ENCODE peak calls at places on chromosomes 7 and 10, in six cellular contexts. M is progenitor cell of endocrine pancreas; H is activated naive CD8-positive, alpha-beta T cell treated with anti-CD3 and anti-CD28 coated beads, Interleukin-2, amount 50 U/mL, for 24 hours; R is posterior vena cava; I is posterior cingulate gyrus; D is ovary. B is an unnamed sample.

GRCh38 chr7:101162551-101163280 is 2.7 kb downstream of the VGF start:
- DNase-seq in H (no peak), R (no peak), I (no peak), D (peak), M (no peak), B (no peak)

GRCh38 chr10:76192694-76193304 is 761.4 kb downstream of the LRMDA start:
- DNase-seq in R (no peak), D (no peak), H (no peak), M (no peak), I (no peak), B (no peak)

GRCh38 chr10:2893446-2893845 is 173.9 kb upstream of the PFKP start:
- DNase-seq in M (no peak), I (no peak), R (no peak), D (no peak), H (no peak), B (no peak)

GRCh38 chr10:28328346-28328745 is 25.5 kb upstream of the MPP7 start:
- DNase-seq in R (no peak), D (no peak), M (no peak), H (no peak), I (no peak), B (no peak)

GRCh38 chr10:68139451-68140272 is 30.4 kb downstream of the MYPN start:
- DNase-seq in M (no peak), H (no peak), I (no peak), D (no peak), R (no peak), B (no peak)

GRCh38 chr7:44220732-44221131 is 20.0 kb downstream of the YKT6 start:
- DNase-seq in M (no peak), I (no peak), R (peak), H (no peak), D (no peak), B (no peak)

GRCh38 chr10:78953124-78954008 is 115.4 kb upstream of the ZMIZ1 start:
- DNase-seq in D (peak), R (no peak), H (no peak), I (no peak), M (no peak), B (no peak)

GRCh38 chr7:1646957-1647891 is 22.9 kb upstream of the ELFN1 start:
- DNase-seq in I (no peak), R (peak), M (no peak), D (no peak), H (no peak), B (no peak)

GRCh38 chr10:125768217-125768616 is 7.4 kb downstream of the MMP21 start:
- DNase-seq in M (no peak), R (no peak), I (no peak), D (no peak), H (no peak), B (no peak)

GRCh38 chr10:69492091-69492745 is 41.0 kb downstream of the TSPAN15 start:
- DNase-seq in R (peak), I (peak), D (no peak), H (no peak), M (no peak), B (no peak)

GRCh38 chr7:22858640-22859561 is 36.3 kb upstream of the TOMM7 start:
- DNase-seq in M (no peak), R (no peak), D (no peak), I (no peak), H (no peak), B (no peak)

GRCh38 chr10:5812283-5813090 is 747 bp downstream of the GDI2 start:
- DNase-seq in R (peak), I (peak), D (peak), H (peak), M (peak), B (no peak)

GRCh38 chr7:33841658-33842057 is 63.7 kb upstream of the BMPER start:
- DNase-seq in H (no peak), D (peak), M (no peak), R (no peak), I (no peak), B (no peak)

GRCh38 chr10:4767033-4767814 is 58.8 kb upstream of the AKR1E2 start:
- DNase-seq in R (no peak), H (no peak), M (no peak), I (no peak), D (no peak), B (no peak)

GRCh38 chr10:75170215-75170614 is 40.4 kb upstream of the VDAC2 start:
- DNase-seq in I (no peak), R (no peak), H (no peak), M (no peak), D (no peak), B (no peak)

GRCh38 chr10:47406870-47407648 is 23.0 kb upstream of the ZNF488 start:
- DNase-seq in R (no peak), I (no peak), D (no peak), M (no peak), H (no peak), B (no peak)